ENCODE peak calls at places on chromosomes 3 and 15, in eight cellular contexts. C is IMR-90; H is neural crest cell; I is HEK293T; R is stimulated activated naive CD8-positive, alpha-beta T cell treated with anti-CD3 and anti-CD28 coated beads, Interleukin-15, Interleukin-2, amounts not matched to agents 100 U/mL and 50 U/mL, for 24 hours; K is activated CD4-positive, alpha-beta T cell treated with anti-CD3 and anti-CD28 coated beads, Interleukin-2, amount 10 ng/mL, durations not matched to agents 7 days and 5 days; U is Right ventricle myocardium superior; N is NK-92 treated with Interleukin-12 subunit alpha and Interleukin-12 subunit beta, amount 100 ng/mL, for 24 hours. J is an unnamed sample.

GRCh38 chr3:43071313-43071893 is 34.5 kb downstream of the POMGNT2 start:
- DNase-seq in K (peak), N (peak), U (no peak), R (peak), I (peak), C (no peak), H (no peak), J (no peak)

GRCh38 chr3:70816346-70816745 is 503.9 kb upstream of the MDFIC2 start:
- DNase-seq in H (no peak), N (no peak), R (no peak), I (no peak), K (no peak), C (no peak), U (no peak), J (no peak)

GRCh38 chr3:23999012-23999641 is 54.0 kb downstream of the NR1D2 start:
- DNase-seq in R (peak), H (peak), U (peak), C (peak), K (peak), N (peak), I (peak), J (peak)

GRCh38 chr3:32355892-32356291 is 35.8 kb upstream of the CMTM7 start:
- DNase-seq in U (no peak), C (no peak), K (no peak), I (no peak), R (no peak), N (no peak), H (no peak), J (no peak)

GRCh38 chr15:68679961-68680371 is 101.2 kb downstream of the CORO2B start:
- DNase-seq in C (no peak), K (no peak), R (no peak), I (no peak), U (peak), N (no peak), H (no peak), J (no peak)

GRCh38 chr3:24450142-24450932 is 44.3 kb downstream of the THRB start:
- DNase-seq in I (no peak), C (no peak), R (no peak), U (no peak), N (no peak), H (no peak), K (no peak), J (peak)

GRCh38 chr15:64883997-64884511 is 27.6 kb upstream of the ANKDD1A start:
- DNase-seq in N (peak), C (peak), I (no peak), H (no peak), K (peak), U (peak), R (peak), J (peak)

GRCh38 chr3:162719684-162720341 is 1223.2 kb downstream of the OTOL1 start:
- DNase-seq in K (no peak), H (no peak), C (peak), I (no peak), N (no peak), R (no peak), U (no peak), J (peak)

GRCh38 chr3:49903451-49904424 is at the start of gene MST1R:
- DNase-seq in R (peak), I (peak), N (no peak), C (no peak), K (peak), H (peak), U (peak), J (peak)

GRCh38 chr15:53506370-53506769 is 253.1 kb downstream of the WDR72 start:
- DNase-seq in I (no peak), R (no peak), H (no peak), K (no peak), C (no peak), U (no peak), N (no peak), J (no peak)

GRCh38 chr3:13364602-13365271 is 55.4 kb downstream of the NUP210 start:
- DNase-seq in N (no peak), K (no peak), C (peak), R (no peak), I (no peak), H (no peak), U (no peak), J (peak)

GRCh38 chr15:55627730-55628368 is 39.7 kb upstream of the PYGO1 start:
- DNase-seq in H (no peak), C (peak), N (no peak), U (no peak), R (no peak), I (no peak), K (no peak), J (peak)

GRCh38 chr15:80599359-80599758 is 95.8 kb upstream of the ABHD17C start:
- DNase-seq in U (no peak), C (peak), H (no peak), K (no peak), R (no peak), N (no peak), I (no peak), J (peak)

GRCh38 chr15:80804970-80805495 is 25.9 kb downstream of the CEMIP start:
- DNase-seq in U (no peak), C (no peak), H (no peak), K (peak), N (no peak), R (peak), I (no peak), J (no peak)

GRCh38 chr3:39166932-39167532 is 13.6 kb upstream of the CSRNP1 start:
- DNase-seq in R (no peak), H (no peak), N (no peak), I (no peak), C (peak), K (no peak), U (no peak), J (peak)

GRCh38 chr3:48118928-48119327 is 69.3 kb downstream of the CDC25A start:
- DNase-seq in C (no peak), N (no peak), U (no peak), H (no peak), R (no peak), I (no peak), K (no peak), J (no peak)

GRCh38 chr3:187969581-187969950 is 184.4 kb upstream of the LPP start:
- DNase-seq in R (no peak), N (no peak), K (no peak), U (no peak), H (no peak), C (no peak), I (no peak), J (no peak)

GRCh38 chr3:198081421-198081844 is 121.4 kb downstream of the LMLN start:
- DNase-seq in C (no peak), U (no peak), N (no peak), H (peak), K (no peak), I (no peak), R (no peak), J (no peak)

GRCh38 chr3:197380786-197381185 is 82.4 kb upstream of the DLG1 start:
- DNase-seq in N (no peak), C (no peak), K (no peak), H (no peak), I (no peak), U (no peak), R (no peak), J (no peak)

GRCh38 chr3:11651900-11652299 is 8.2 kb upstream of the VGLL4 start:
- DNase-seq in U (no peak), I (no peak), C (peak), H (no peak), R (no peak), K (no peak), N (no peak), J (peak)

GRCh38 chr15:26590673-26591072 is 182.2 kb downstream of the GABRB3 start:
- DNase-seq in I (no peak), U (no peak), K (no peak), N (no peak), H (no peak), R (no peak), C (no peak), J (no peak)

GRCh38 chr3:153215971-153216370 is 53.9 kb downstream of the RAP2B start:
- DNase-seq in I (no peak), H (no peak), C (no peak), N (no peak), R (no peak), K (no peak), U (no peak), J (no peak)

GRCh38 chr3:426056-426455 is 229.5 kb downstream of the CHL1 start:
- DNase-seq in K (no peak), R (no peak), I (no peak), N (no peak), H (no peak), C (no peak), U (no peak), J (no peak)

GRCh38 chr3:107999215-107999775 is 91.5 kb downstream of the CD47 start:
- DNase-seq in K (no peak), N (no peak), U (no peak), R (no peak), C (no peak), I (no peak), H (no peak), J (no peak)

GRCh38 chr15:75647370-75648155 is at the start of gene SNX33:
- DNase-seq in H (peak), I (peak), K (peak), U (peak), N (no peak), R (peak), C (peak), J (peak)

GRCh38 chr15:98144388-98144787 is 183.9 kb downstream of the ARRDC4 start:
- DNase-seq in C (no peak), I (no peak), K (no peak), U (no peak), H (no peak), N (no peak), R (no peak), J (no peak)